ENCODE peak calls at places on chromosomes 5 and 9, in six cellular contexts. L, M, C, F, R and Z are unnamed samples.

GRCh38 chr5:137344723-137345322 is 154.3 kb downstream of the SPOCK1 start:
- DNase-seq in L (no peak), M (peak), C (peak), F (peak), R (peak), Z (peak)

GRCh38 chr9:18215626-18216025 is 258.3 kb upstream of the ADAMTSL1 start:
- DNase-seq in L (no peak), M (no peak), C (no peak), F (no peak), R (no peak), Z (no peak)

GRCh38 chr5:121691478-121691877 is 160.2 kb upstream of the FTMT start:
- DNase-seq in L (no peak), M (no peak), C (peak), F (no peak), R (no peak), Z (no peak)

GRCh38 chr5:67045816-67046740 is 150.5 kb downstream of the CD180 start:
- DNase-seq in L (no peak), M (no peak), C (no peak), F (no peak), R (no peak), Z (no peak)

GRCh38 chr5:122142480-122142879 is 13.1 kb downstream of the ZNF474 start:
- DNase-seq in L (peak), M (no peak), C (no peak), F (no peak), R (no peak), Z (no peak)

GRCh38 chr9:2816476-2817141 is 27.3 kb downstream of the PUM3 start:
- DNase-seq in L (no peak), M (no peak), C (no peak), F (peak), R (no peak), Z (peak)

GRCh38 chr9:129981180-129981907 is 61.6 kb downstream of the FNBP1 start:
- DNase-seq in L (no peak), M (no peak), C (no peak), F (peak), R (no peak), Z (no peak)

GRCh38 chr5:67512758-67513157 is 316.2 kb upstream of the CD180 start:
- DNase-seq in L (no peak), M (no peak), C (no peak), F (no peak), R (no peak), Z (no peak)

GRCh38 chr9:112850840-112851239 is 39.8 kb downstream of the SLC46A2 start:
- DNase-seq in L (no peak), M (no peak), C (no peak), F (no peak), R (no peak), Z (no peak)

GRCh38 chr9:106962105-106962504 is 99.1 kb downstream of the ZNF462 start:
- DNase-seq in L (no peak), M (no peak), C (no peak), F (no peak), R (no peak), Z (no peak)

GRCh38 chr5:116669261-116670049 is 94.8 kb upstream of the SEMA6A start:
- DNase-seq in L (no peak), M (no peak), C (no peak), F (no peak), R (no peak), Z (no peak)

GRCh38 chr5:1865948-1866347 is 16.8 kb downstream of the IRX4 start:
- DNase-seq in L (no peak), M (no peak), C (no peak), F (no peak), R (no peak), Z (no peak)

GRCh38 chr5:141513021-141513626 is 24.2 kb downstream of the PCDHGC5 start:
- DNase-seq in L (no peak), M (peak), C (no peak), F (peak), R (peak), Z (no peak)

GRCh38 chr9:115234094-115234493 is 116.1 kb upstream of the TNC start:
- DNase-seq in L (peak), M (no peak), C (no peak), F (no peak), R (no peak), Z (peak)

GRCh38 chr5:59542841-59543825 is 350.4 kb downstream of the PDE4D start:
- DNase-seq in L (no peak), M (no peak), C (no peak), F (peak), R (peak), Z (no peak)

GRCh38 chr5:143314664-143315063 is 88.8 kb downstream of the NR3C1 start:
- DNase-seq in L (peak), M (no peak), C (no peak), F (no peak), R (no peak), Z (peak)

GRCh38 chr9:89154218-89154617 is 24.4 kb downstream of the SHC3 start:
- DNase-seq in L (no peak), M (no peak), C (no peak), F (no peak), R (no peak), Z (no peak)

GRCh38 chr9:108386859-108387384 is 468.9 kb downstream of the ACTL7B start:
- DNase-seq in L (peak), M (no peak), C (no peak), F (no peak), R (no peak), Z (peak)

GRCh38 chr5:156715287-156715686 is 134.8 kb upstream of the PPP1R2B start:
- DNase-seq in L (no peak), M (no peak), C (no peak), F (no peak), R (no peak), Z (no peak)

GRCh38 chr5:129377504-129377903 is 82.6 kb upstream of the ADAMTS19 start:
- DNase-seq in L (no peak), M (no peak), C (no peak), F (no peak), R (no peak), Z (no peak)

GRCh38 chr5:149452665-149453617 is 73.8 kb upstream of the IL17B start:
- DNase-seq in L (peak), M (no peak), C (no peak), F (peak), R (no peak), Z (no peak)